ENCODE peak calls at places on chromosomes 4 and X, in nine cellular contexts. Q is adrenal gland; V is upper lobe of right lung; K is AG10803; E is central memory CD4-positive, alpha-beta T cell; X is GM04503; Y is SW480; F is heart right ventricle; O is activated T-helper 1 cell treated with anti-CD3 and anti-CD28 coated beads, Interleukin-12 subunit alpha, Interleukin-12 subunit beta, Interleukin-2, Interleukin-4 antibody, amounts not matched to agents 30 ng/mL and 10 ng/mL and 1 ng/mL, durations not matched to agents 14 hours and 24 hours and 36 hours. G is an unnamed sample.
A peak's percentile ranks its signal among the peaks of the same experiment; 100 is the strongest.

GRCh38 chrX:10534611-10535010 is 85.8 kb downstream of the MID1 start:
- DNase-seq in Q (no peak), V (no peak), K (peak; percentile 60), E (no peak), X (no peak), Y (no peak), F (no peak), O (no peak), G (no peak)

GRCh38 chrX:74450803-74451449 is 29.6 kb downstream of the SLC16A2 start:
- DNase-seq in Q (peak; percentile 65), V (no peak), K (peak; percentile 92), E (no peak), X (peak; percentile 87), Y (peak; percentile 57), F (no peak), O (no peak), G (peak; percentile 83)

GRCh38 chr4:76498550-76498949 is 63.5 kb downstream of the SHROOM3 start:
- DNase-seq in Q (no peak), V (no peak), K (no peak), E (no peak), X (no peak), Y (no peak), F (no peak), O (no peak), G (no peak)

GRCh38 chr4:140721088-140721421 is 35.1 kb downstream of the TBC1D9 start:
- DNase-seq in Q (no peak), V (no peak), K (no peak), E (no peak), X (no peak), Y (no peak), F (no peak), O (no peak), G (no peak)

GRCh38 chrX:30141966-30142365 is 73.4 kb upstream of the MAGEB2 start:
- DNase-seq in Q (peak; percentile 27), V (no peak), K (peak; percentile 14), E (no peak), X (no peak), Y (peak; percentile 16), F (no peak), O (no peak), G (no peak)

GRCh38 chrX:36462142-36462541 is 542.6 kb downstream of the CFAP47 start:
- DNase-seq in Q (no peak), V (no peak), K (no peak), E (no peak), X (no peak), Y (no peak), F (no peak), O (no peak), G (no peak)

GRCh38 chr4:86036729-86037128 is 323.1 kb downstream of the MAPK10 start:
- DNase-seq in Q (no peak), V (no peak), K (no peak), E (no peak), X (no peak), Y (peak; percentile 15), F (no peak), O (no peak), G (no peak)

GRCh38 chr4:128657638-128658037 is 151.9 kb upstream of the JADE1 start:
- DNase-seq in Q (no peak), V (no peak), K (no peak), E (no peak), X (no peak), Y (no peak), F (no peak), O (no peak), G (no peak)

GRCh38 chr4:3124070-3124767 is 49.7 kb downstream of the HTT start:
- DNase-seq in Q (no peak), V (no peak), K (no peak), E (no peak), X (no peak), Y (no peak), F (no peak), O (no peak), G (no peak)

G was measured in AG04449.